ENCODE peak calls at places on chromosome 20, in ten cellular contexts. Y is activated T-helper 1 cell treated with anti-CD3 and anti-CD28 coated beads, Interleukin-12 subunit alpha, Interleukin-12 subunit beta, Interleukin-2, Interleukin-4 antibody, amounts not matched to agents 30 ng/mL and 10 ng/mL and 1 ng/mL, durations not matched to agents 14 hours and 24 hours and 36 hours; G is mucosa of descending colon; M is AG20443; J is islet precursor cell; C is adipocyte; E is glutamatergic neuron; H is GM04504; Z is NT2/D1; A is SK-N-SH. B is an unnamed sample.

GRCh38 chr20:58852559-58853271 is at the start of gene GNAS:
- DNase-seq in Y (peak), G (peak), M (peak), J (peak), C (peak), E (peak), H (no peak), Z (peak), A (peak), B (no peak)

GRCh38 chr20:64232794-64233193 is 22.8 kb upstream of the PCMTD2 start:
- DNase-seq in Y (no peak), G (peak), M (no peak), J (no peak), C (no peak), E (peak), H (no peak), Z (no peak), A (no peak), B (no peak)

GRCh38 chr20:51631011-51631950 is 88.8 kb upstream of the NFATC2 start:
- DNase-seq in Y (peak), G (no peak), M (peak), J (no peak), C (peak), E (no peak), H (peak), Z (no peak), A (peak), B (peak)

GRCh38 chr20:341682-342081 is 5.2 kb upstream of the NRSN2 start:
- DNase-seq in Y (no peak), G (peak), M (no peak), J (peak), C (peak), E (no peak), H (no peak), Z (no peak), A (no peak), B (peak)

GRCh38 chr20:53751394-53752368 is 158.0 kb upstream of the ZNF217 start:
- DNase-seq in Y (peak), G (no peak), M (no peak), J (no peak), C (no peak), E (no peak), H (no peak), Z (no peak), A (no peak), B (peak)

GRCh38 chr20:49279677-49280462 is 2.0 kb upstream of the ZNFX1 start:
- DNase-seq in Y (no peak), G (no peak), M (no peak), J (no peak), C (no peak), E (no peak), H (no peak), Z (no peak), A (no peak), B (no peak)

GRCh38 chr20:53707341-53708102 is 113.9 kb upstream of the ZNF217 start:
- DNase-seq in Y (no peak), G (no peak), M (peak), J (no peak), C (peak), E (no peak), H (no peak), Z (no peak), A (no peak), B (peak)

GRCh38 chr20:47359533-47360206 is 3.2 kb upstream of the ZMYND8 start:
- DNase-seq in Y (no peak), G (no peak), M (no peak), J (no peak), C (no peak), E (no peak), H (no peak), Z (no peak), A (no peak), B (no peak)

GRCh38 chr20:49843139-49843538 is 30.5 kb downstream of the SLC9A8 start:
- DNase-seq in Y (no peak), G (no peak), M (no peak), J (no peak), C (no peak), E (no peak), H (no peak), Z (no peak), A (no peak), B (no peak)

GRCh38 chr20:59340186-59340885 is 39.9 kb downstream of the EDN3 start:
- DNase-seq in Y (no peak), G (no peak), M (no peak), J (no peak), C (no peak), E (no peak), H (no peak), Z (no peak), A (no peak), B (no peak)

GRCh38 chr20:47982574-47983360 is 197.5 kb upstream of the SULF2 start:
- DNase-seq in Y (no peak), G (no peak), M (no peak), J (peak), C (no peak), E (no peak), H (no peak), Z (no peak), A (no peak), B (no peak)

GRCh38 chr20:13325033-13325432 is 104.0 kb downstream of the ISM1 start:
- DNase-seq in Y (no peak), G (peak), M (peak), J (no peak), C (peak), E (peak), H (no peak), Z (peak), A (peak), B (peak)

GRCh38 chr20:31988430-31989015 is 20.6 kb downstream of the XKR7 start:
- DNase-seq in Y (no peak), G (no peak), M (no peak), J (peak), C (no peak), E (no peak), H (no peak), Z (no peak), A (no peak), B (no peak)

GRCh38 chr20:18224968-18225568 is 63.3 kb upstream of the ZNF133 start:
- DNase-seq in Y (no peak), G (no peak), M (peak), J (peak), C (peak), E (no peak), H (peak), Z (peak), A (peak), B (no peak)

GRCh38 chr20:19940945-19941590 is 76.1 kb upstream of the NAA20 start:
- DNase-seq in Y (no peak), G (no peak), M (peak), J (no peak), C (no peak), E (no peak), H (no peak), Z (no peak), A (no peak), B (no peak)

GRCh38 chr20:965956-966355 is 36.2 kb downstream of the RSPO4 start:
- DNase-seq in Y (no peak), G (no peak), M (no peak), J (no peak), C (no peak), E (no peak), H (no peak), Z (no peak), A (no peak), B (no peak)

GRCh38 chr20:57092900-57093238 is 173.6 kb downstream of the BMP7 start:
- DNase-seq in Y (no peak), G (no peak), M (no peak), J (no peak), C (no peak), E (no peak), H (no peak), Z (no peak), A (no peak), B (no peak)

GRCh38 chr20:53208110-53208908 is 236.2 kb downstream of the TSHZ2 start:
- DNase-seq in Y (no peak), G (no peak), M (no peak), J (peak), C (no peak), E (peak), H (no peak), Z (peak), A (peak), B (no peak)

GRCh38 chr20:64220891-64221527 is 34.5 kb upstream of the PCMTD2 start:
- DNase-seq in Y (no peak), G (no peak), M (no peak), J (no peak), C (no peak), E (no peak), H (no peak), Z (no peak), A (no peak), B (no peak)

GRCh38 chr20:2751347-2751867 is 49.0 kb downstream of the CPXM1 start:
- DNase-seq in Y (no peak), G (peak), M (peak), J (no peak), C (peak), E (no peak), H (no peak), Z (no peak), A (no peak), B (no peak)

GRCh38 chr20:22921595-22922421 is 113.3 kb upstream of the SSTR4 start:
- DNase-seq in Y (no peak), G (no peak), M (peak), J (no peak), C (peak), E (no peak), H (peak), Z (no peak), A (no peak), B (peak)

GRCh38 chr20:61575151-61575937 is 323.3 kb downstream of the CDH4 start:
- DNase-seq in Y (no peak), G (no peak), M (no peak), J (no peak), C (no peak), E (no peak), H (no peak), Z (no peak), A (no peak), B (no peak)

GRCh38 chr20:24364464-24364863 is 105.0 kb upstream of the SYNDIG1 start:
- DNase-seq in Y (no peak), G (no peak), M (no peak), J (no peak), C (no peak), E (no peak), H (no peak), Z (no peak), A (no peak), B (no peak)

GRCh38 chr20:4225778-4226177 is 210.4 kb upstream of the RNF24 start:
- DNase-seq in Y (no peak), G (no peak), M (peak), J (no peak), C (peak), E (no peak), H (peak), Z (no peak), A (no peak), B (no peak)

GRCh38 chr20:57748601-57749130 is 38.9 kb upstream of the PMEPA1 start:
- DNase-seq in Y (peak), G (peak), M (peak), J (peak), C (peak), E (peak), H (peak), Z (no peak), A (peak), B (peak)

GRCh38 chr20:23132293-23132929 is 46.3 kb upstream of the CD93 start:
- DNase-seq in Y (no peak), G (no peak), M (no peak), J (no peak), C (no peak), E (no peak), H (no peak), Z (no peak), A (no peak), B (no peak)

B was measured in Kasumi-1.